ENCODE peak calls at places on chromosomes 6 and 20, in nine cellular contexts. G is heart right ventricle; H is CD8-positive, alpha-beta T cell; Y is heart left ventricle; B is effector memory CD4-positive, alpha-beta T cell; W is esophagus squamous epithelium; C is mammary epithelial cell; Z is neural progenitor cell; L is DND-41. S is an unnamed sample. For H3K9me3, the result is how much of the 10 kb centered on the place peaks cover.

GRCh38 chr6:26233608-26234420 is 131.2 kb upstream of the BTN3A2 start:
- DNase-seq in Y (peak), Z (peak), L (peak), B (peak), G (peak), H (peak), C (peak), W (no peak), S (peak)

GRCh38 chr6:156395276-156395675 is 381.9 kb upstream of the ARID1B start:
- DNase-seq in C (no peak), Z (no peak), W (no peak), L (no peak), G (no peak), H (no peak), Y (no peak), B (no peak), S (peak)

GRCh38 chr6:138289739-138290138 is 71.4 kb upstream of the PBOV1 start:
- DNase-seq in B (no peak), C (peak), Y (no peak), Z (peak), L (no peak), H (no peak), G (no peak), W (no peak), S (peak)

GRCh38 chr6:157952751-157953479 is 28.7 kb upstream of the SYNJ2 start:
- DNase-seq in W (no peak), G (no peak), H (no peak), Y (no peak), Z (no peak), B (no peak), L (no peak), C (peak), S (peak)

GRCh38 chr20:51750037-51750769 is 18.0 kb downstream of the ATP9A start:
- DNase-seq in W (no peak), B (no peak), Z (no peak), C (peak), Y (peak), L (no peak), G (peak), H (no peak), S (peak)

GRCh38 chr6:1686117-1687098 is 76.7 kb downstream of the FOXC1 start:
- DNase-seq in W (no peak), Z (no peak), L (no peak), H (no peak), B (no peak), C (peak), G (peak), Y (peak), S (no peak)

GRCh38 chr6:43242908-43243648 is at the start of gene TTBK1:
- DNase-seq in W (no peak), B (peak), H (no peak), L (no peak), Y (no peak), G (no peak), C (no peak), Z (peak), S (no peak)

GRCh38 chr6:96153775-96154174 is 138.0 kb downstream of the FUT9 start:
- DNase-seq in G (no peak), Z (no peak), W (no peak), H (no peak), L (no peak), Y (no peak), B (no peak), C (no peak), S (no peak)

GRCh38 chr6:70860044-70860443 is 96.8 kb downstream of the B3GAT2 start:
- DNase-seq in L (no peak), W (no peak), Y (no peak), Z (no peak), B (no peak), C (no peak), H (no peak), G (no peak), S (no peak)

GRCh38 chr20:7275628-7276237 is 508.2 kb downstream of the BMP2 start:
- DNase-seq in W (no peak), G (no peak), Y (no peak), Z (no peak), B (no peak), L (no peak), H (no peak), C (no peak), S (no peak)

GRCh38 chr20:57896017-57896416 is 186.2 kb upstream of the PMEPA1 start:
- DNase-seq in B (no peak), Y (no peak), W (no peak), Z (no peak), C (no peak), G (no peak), H (no peak), L (no peak), S (no peak)

GRCh38 chr6:179340-179950 is 112.8 kb upstream of the DUSP22 start:
- DNase-seq in Z (no peak), B (no peak), L (no peak), G (no peak), Y (no peak), C (no peak), H (no peak), W (no peak), S (no peak)

GRCh38 chr6:112835078-112835477 is 487.9 kb downstream of the RFPL4B start:
- DNase-seq in Z (no peak), L (no peak), Y (no peak), G (no peak), C (no peak), H (no peak), B (no peak), W (no peak), S (no peak)

GRCh38 chr6:10862361-10862760 is 19.5 kb downstream of the GCM2 start:
- DNase-seq in Y (no peak), B (no peak), W (no peak), L (no peak), Z (no peak), H (no peak), G (no peak), C (no peak), S (no peak)

GRCh38 chr6:166361080-166361429 is 18.7 kb upstream of the SFT2D1 start:
- DNase-seq in G (peak), L (no peak), Y (peak), W (no peak), Z (no peak), C (peak), H (no peak), B (no peak), S (no peak)

GRCh38 chr6:35730745-35731413 is 6.0 kb upstream of the ARMC12 start:
- DNase-seq in Y (no peak), C (no peak), H (no peak), W (no peak), L (no peak), Z (no peak), B (no peak), G (no peak), S (no peak)

GRCh38 chr6:72365773-72366172 is 256.1 kb upstream of the KCNQ5 start:
- DNase-seq in G (no peak), Y (no peak), W (no peak), Z (no peak), L (no peak), C (no peak), B (no peak), H (no peak), S (no peak)

GRCh38 chr20:63223121-63223825 is 7.3 kb upstream of the YTHDF1 start:
- DNase-seq in C (no peak), Y (no peak), H (peak), B (no peak), G (no peak), L (peak), Z (peak), W (no peak), S (peak)

GRCh38 chr6:148578489-148578814 is 168.4 kb upstream of the UST start:
- DNase-seq in W (no peak), Y (no peak), L (no peak), C (no peak), G (no peak), H (no peak), B (no peak), Z (no peak), S (no peak)

GRCh38 chr20:50721881-50722281 is 9.5 kb upstream of the PARD6B start:
- DNase-seq in G (peak), Y (peak), C (no peak), L (no peak), H (no peak), B (no peak), W (no peak), Z (no peak), S (no peak)

GRCh38 chr20:50722466-50723155 is 8.8 kb upstream of the PARD6B start:
- DNase-seq in C (no peak), W (no peak), B (no peak), Z (no peak), G (no peak), H (no peak), Y (no peak), L (no peak), S (no peak)

GRCh38 chr20:50717974-50718761 is 13.2 kb upstream of the PARD6B start:
- DNase-seq in C (no peak), Z (no peak), L (no peak), W (no peak), B (no peak), Y (no peak), H (no peak), G (no peak), S (no peak)

GRCh38 chr20:50719328-50719727 is 12.1 kb upstream of the PARD6B start:
- DNase-seq in Y (no peak), H (no peak), B (no peak), G (no peak), L (no peak), C (no peak), W (no peak), Z (no peak), S (no peak)

DNA sequence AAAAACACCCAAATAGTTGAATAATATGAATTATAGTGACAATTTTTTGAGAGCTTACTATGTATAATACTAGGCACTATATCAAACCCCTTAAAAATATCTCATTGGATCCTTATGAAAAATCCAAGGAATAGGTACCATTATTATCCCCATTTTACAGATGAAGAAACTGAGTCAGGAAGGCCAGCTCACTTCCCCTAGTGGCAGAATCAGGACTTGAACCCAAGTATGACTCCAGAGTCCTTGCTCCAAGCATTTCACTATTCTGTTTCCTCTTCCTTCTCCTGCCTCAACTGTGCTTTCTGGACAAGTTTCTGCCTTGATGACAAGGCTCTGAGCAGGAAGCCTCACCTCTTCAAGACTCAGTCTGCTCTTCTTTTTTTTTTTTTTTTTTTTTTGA is 10.8 kb upstream of the PARD6B start:
- DNase-seq in Z (no peak), L (no peak), G (no peak), Y (no peak), W (no peak), H (no peak), B (no peak), C (no peak), S (no peak)
- H3K9me3 ChIP-seq in Z (under half), L (under half), G (under half), Y (under half), W (under half), H (under half), B (under half), C (under half), S (under half)

DNA sequence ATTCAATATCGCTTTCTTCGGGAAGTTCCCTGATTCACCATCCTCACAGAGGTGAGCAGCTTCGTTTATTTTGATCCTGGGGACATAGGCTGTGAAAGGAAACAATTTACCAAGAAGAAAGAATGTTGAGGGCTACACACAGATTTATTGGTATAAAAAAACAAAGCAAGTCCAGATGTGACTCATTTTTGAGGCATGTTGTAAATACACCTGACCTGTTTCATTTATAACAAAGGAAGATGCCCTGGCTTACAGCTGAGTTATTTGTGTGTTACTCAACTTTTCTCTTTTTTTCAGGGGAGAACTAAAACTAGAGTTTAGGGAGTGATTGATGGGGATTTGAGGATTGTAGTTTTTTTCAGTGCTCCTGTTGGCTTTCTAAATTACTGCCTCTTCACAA is 489.5 kb downstream of the CBLN4 start:
- DNase-seq in H (no peak), Z (no peak), C (peak), L (no peak), B (no peak), Y (no peak), W (no peak), G (no peak), S (no peak)
- H3K9me3 ChIP-seq in H (under half), Z (under half), C (under half), L (under half), B (under half), Y (under half), W (under half), G (under half), S (under half)

DNA sequence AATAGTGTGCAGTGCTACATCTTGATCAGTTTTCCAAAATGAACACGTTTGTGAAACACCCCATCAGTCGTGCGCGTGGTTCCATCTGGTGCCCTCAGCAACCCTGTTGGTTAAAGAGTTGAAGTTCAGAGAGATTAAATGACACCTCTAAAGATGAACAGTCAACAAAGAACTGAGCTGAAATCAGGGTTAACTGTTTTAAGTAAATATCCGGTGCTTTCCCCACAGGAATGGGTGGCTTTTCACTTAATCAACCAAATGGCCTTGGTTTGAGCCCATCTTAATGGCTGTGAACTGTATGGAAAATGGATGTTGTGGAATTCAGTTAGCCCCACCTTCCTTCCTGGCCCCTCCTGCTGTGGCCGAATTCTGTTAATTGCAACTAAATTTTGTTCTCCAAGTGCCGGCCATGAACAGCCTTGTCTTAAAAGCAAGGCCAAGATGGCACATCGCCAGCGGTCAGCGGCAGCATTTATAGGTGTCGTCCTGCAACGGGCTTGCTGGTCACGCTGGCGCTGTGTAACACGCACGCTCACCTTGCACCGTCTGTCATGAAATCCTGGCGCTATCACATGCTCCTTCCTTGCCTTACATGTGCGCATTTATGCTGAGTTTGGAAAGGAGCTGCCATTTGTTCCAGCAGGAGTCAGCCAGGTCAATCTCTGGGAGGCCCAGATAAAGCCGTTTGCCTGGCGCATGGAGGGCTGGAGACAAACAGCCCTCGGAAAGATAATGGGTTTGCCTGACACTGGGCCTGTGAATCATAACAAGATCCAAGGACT is 164.5 kb downstream of the ERMARD start:
- DNase-seq in B (no peak), L (no peak), H (no peak), Y (no peak), Z (no peak), C (no peak), W (no peak), G (no peak), S (no peak)
- H3K9me3 ChIP-seq in B (under half), L (under half), H (under half), Y (under half), Z (under half), C (under half), W (under half), G (under half), S (under half)

DNA sequence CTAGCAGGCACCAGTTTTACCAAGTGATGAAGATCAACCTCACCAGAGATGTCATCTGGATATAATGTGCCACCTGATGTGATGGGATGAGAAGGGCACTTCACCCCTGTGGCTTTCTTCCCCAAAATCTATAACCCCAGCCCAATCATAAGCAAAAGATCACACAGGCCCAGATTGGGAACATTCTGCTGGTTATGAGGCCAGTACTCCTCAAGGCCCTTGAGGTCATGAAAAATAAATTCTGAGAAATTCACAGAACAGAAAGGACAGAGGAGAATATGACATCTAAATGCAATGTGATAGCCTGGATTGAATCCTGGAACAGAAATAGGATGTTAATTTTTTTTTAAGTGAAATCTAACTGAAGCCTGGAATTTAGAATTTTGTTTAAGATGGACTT is 243.5 kb downstream of the CBLN4 start:
- DNase-seq in Z (no peak), C (no peak), L (no peak), Y (no peak), H (no peak), G (no peak), B (no peak), W (no peak), S (no peak)
- H3K9me3 ChIP-seq in Z (under half), C (under half), L (under half), Y (under half), H (under half), G (under half), B (under half), W (under half), S (under half)

GRCh38 chr6:170160628-170161611 is 130.0 kb downstream of the DLL1 start:
- DNase-seq in G (no peak), H (no peak), B (no peak), C (no peak), L (no peak), Y (no peak), Z (no peak), W (no peak), S (no peak)
- H3K9me3 ChIP-seq in G (under half), H (under half), B (under half), C (under half), L (under half), Y (under half), Z (under half), W (under half), S (under half)